ENCODE peak calls at places on chromosomes 12 and 14, in five cellular contexts. V is pancreas, H is tibial artery, W is fibroblast of lung, C is lower leg skin. A is an unnamed sample.

GRCh38 chr12:55467836-55468235 is 2.1 kb downstream of the OR6C70 start:
- DNase-seq in V (no peak), H (no peak), W (no peak), C (no peak), A (no peak)

GRCh38 chr12:96824838-96825236 is 82.2 kb upstream of the NEDD1 start:
- DNase-seq in V (no peak), H (no peak), W (no peak), C (no peak), A (no peak)

GRCh38 chr14:88439088-88439487 is 53.6 kb downstream of the SPATA7 start:
- DNase-seq in V (no peak), H (no peak), W (no peak), C (no peak), A (no peak)

GRCh38 chr14:70525691-70526090 is 9.1 kb downstream of the ADAM20 start:
- DNase-seq in V (no peak), H (no peak), W (no peak), C (no peak), A (no peak)

GRCh38 chr14:73381379-73382013 is 76.8 kb downstream of the NUMB start:
- DNase-seq in V (no peak), H (no peak), W (no peak), C (no peak), A (no peak)

GRCh38 chr14:101456246-101457159 is 104.8 kb upstream of the DIO3 start:
- DNase-seq in V (no peak), H (no peak), W (no peak), C (no peak), A (no peak)

GRCh38 chr14:22544406-22544805 is 44.6 kb downstream of the DAD1 start:
- DNase-seq in V (no peak), H (no peak), W (no peak), C (no peak), A (no peak)

GRCh38 chr12:42744539-42745156 is 155.1 kb upstream of the PRICKLE1 start:
- DNase-seq in V (no peak), H (no peak), W (peak; percentile 55), C (peak; percentile 63), A (no peak)

GRCh38 chr14:49484180-49484579 is 102.0 kb downstream of the RPS29 start:
- DNase-seq in V (no peak), H (no peak), W (no peak), C (no peak), A (no peak)

GRCh38 chr12:56839489-56840442 is 76.6 kb downstream of the HSD17B6 start:
- DNase-seq in V (no peak), H (peak; percentile 33), W (peak; percentile 11), C (peak; percentile 16), A (no peak)

GRCh38 chr12:81866081-81866480 is 106.9 kb upstream of the PPFIA2 start:
- DNase-seq in V (no peak), H (no peak), W (no peak), C (no peak), A (no peak)

GRCh38 chr12:120090211-120090610 is 26.3 kb downstream of the RAB35 start:
- DNase-seq in V (peak; percentile 27), H (no peak), W (no peak), C (no peak), A (no peak)

GRCh38 chr12:90235642-90236041 is 527.0 kb upstream of the ATP2B1 start:
- DNase-seq in V (no peak), H (no peak), W (no peak), C (peak; percentile 34), A (no peak)

GRCh38 chr12:63318933-63319332 is 167.9 kb upstream of the AVPR1A start:
- DNase-seq in V (no peak), H (no peak), W (no peak), C (no peak), A (no peak)

GRCh38 chr12:129961111-129961510 is 57.3 kb upstream of the TMEM132D start:
- DNase-seq in V (no peak), H (no peak), W (peak; percentile 23), C (no peak), A (no peak)

GRCh38 chr14:53011053-53011462 is 60.2 kb upstream of the FERMT2 start:
- DNase-seq in V (no peak), H (peak; percentile 83), W (peak; percentile 99), C (peak; percentile 80), A (no peak)

GRCh38 chr14:104307246-104307626 is 168.8 kb downstream of the KIF26A start:
- DNase-seq in V (peak; percentile 47), H (no peak), W (no peak), C (no peak), A (no peak)

GRCh38 chr14:70784886-70785285 is 24.4 kb downstream of the MAP3K9 start:
- DNase-seq in V (no peak), H (no peak), W (no peak), C (no peak), A (no peak)

GRCh38 chr12:16553457-16553856 is 52.5 kb downstream of the LMO3 start:
- DNase-seq in V (no peak), H (no peak), W (peak; percentile 48), C (no peak), A (no peak)

GRCh38 chr12:77796775-77797174 is 33.9 kb upstream of the NAV3 start:
- DNase-seq in V (no peak), H (no peak), W (peak; percentile 80), C (no peak), A (no peak)

GRCh38 chr14:53564870-53565269 is 391.8 kb downstream of the BMP4 start:
- DNase-seq in V (no peak), H (no peak), W (no peak), C (no peak), A (no peak)

GRCh38 chr14:63764103-63764502 is 36.2 kb upstream of the SGPP1 start:
- DNase-seq in V (no peak), H (no peak), W (no peak), C (no peak), A (no peak)

GRCh38 chr14:53924754-53925153 is 31.9 kb downstream of the BMP4 start:
- DNase-seq in V (no peak), H (no peak), W (peak; percentile 95), C (no peak), A (no peak)

GRCh38 chr12:131223171-131223761 is 269.6 kb downstream of the ADGRD1 start:
- DNase-seq in V (peak; percentile 27), H (no peak), W (no peak), C (no peak), A (no peak)

GRCh38 chr14:81402123-81402495 is 2.0 kb upstream of the STON2 start:
- DNase-seq in V (no peak), H (no peak), W (peak; percentile 75), C (no peak), A (no peak)

GRCh38 chr12:72602616-72603015 is 330.4 kb downstream of the TRHDE start:
- DNase-seq in V (no peak), H (no peak), W (no peak), C (no peak), A (no peak)

GRCh38 chr12:57005980-57006808 is at the start of gene ZBTB39:
- DNase-seq in V (peak; percentile 78), H (peak; percentile 29), W (peak; percentile 51), C (no peak), A (peak; percentile 78)

GRCh38 chr12:49228653-49229052 is 36.2 kb upstream of the TUBA1C start:
- DNase-seq in V (no peak), H (no peak), W (no peak), C (no peak), A (no peak)

GRCh38 chr12:49223122-49223521 is 34.2 kb upstream of the TUBA1A start:
- DNase-seq in V (no peak), H (no peak), W (no peak), C (no peak), A (no peak)

GRCh38 chr12:49227701-49228100 is 37.2 kb upstream of the TUBA1C start:
- DNase-seq in V (no peak), H (no peak), W (no peak), C (no peak), A (no peak)

GRCh38 chr12:49223590-49224369 is 34.9 kb upstream of the TUBA1A start:
- DNase-seq in V (no peak), H (no peak), W (no peak), C (no peak), A (no peak)

DNA sequence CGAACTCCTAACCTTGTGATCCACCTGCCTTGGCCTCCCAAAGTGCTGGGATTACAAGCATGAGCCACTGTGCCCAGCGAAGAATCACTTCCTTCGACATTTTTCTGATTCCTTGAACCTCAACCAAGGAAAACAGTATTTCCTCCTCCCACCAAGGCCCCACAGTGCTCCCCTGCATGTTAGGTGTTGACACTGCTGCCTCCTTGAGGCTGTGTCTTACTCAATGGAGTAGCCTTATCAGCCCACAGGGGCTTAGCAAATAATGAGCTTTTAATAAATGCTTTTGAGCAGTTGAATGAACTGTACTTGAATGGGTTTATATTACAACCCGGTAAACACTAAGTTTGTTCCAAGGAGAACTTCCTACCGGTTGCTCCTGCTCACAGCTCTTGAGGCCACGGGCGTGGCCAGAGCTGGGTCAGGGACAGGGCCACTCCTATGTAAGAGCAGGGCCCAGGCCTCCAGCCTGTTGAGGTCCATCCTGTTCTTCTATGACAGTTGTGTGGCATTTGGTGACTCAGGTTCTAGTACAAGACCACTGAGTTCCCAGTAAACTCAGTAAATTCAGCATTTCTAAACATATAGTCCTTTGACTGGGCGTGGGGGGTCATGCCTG is 36.8 kb upstream of the TUBA1A start:
- DNase-seq in V (no peak), H (no peak), W (peak; percentile 70), C (no peak), A (no peak)
- TF ChIP-seq CTCF in V (no peak), H (no peak), W (no peak), C (no peak), A (no peak)

DNA sequence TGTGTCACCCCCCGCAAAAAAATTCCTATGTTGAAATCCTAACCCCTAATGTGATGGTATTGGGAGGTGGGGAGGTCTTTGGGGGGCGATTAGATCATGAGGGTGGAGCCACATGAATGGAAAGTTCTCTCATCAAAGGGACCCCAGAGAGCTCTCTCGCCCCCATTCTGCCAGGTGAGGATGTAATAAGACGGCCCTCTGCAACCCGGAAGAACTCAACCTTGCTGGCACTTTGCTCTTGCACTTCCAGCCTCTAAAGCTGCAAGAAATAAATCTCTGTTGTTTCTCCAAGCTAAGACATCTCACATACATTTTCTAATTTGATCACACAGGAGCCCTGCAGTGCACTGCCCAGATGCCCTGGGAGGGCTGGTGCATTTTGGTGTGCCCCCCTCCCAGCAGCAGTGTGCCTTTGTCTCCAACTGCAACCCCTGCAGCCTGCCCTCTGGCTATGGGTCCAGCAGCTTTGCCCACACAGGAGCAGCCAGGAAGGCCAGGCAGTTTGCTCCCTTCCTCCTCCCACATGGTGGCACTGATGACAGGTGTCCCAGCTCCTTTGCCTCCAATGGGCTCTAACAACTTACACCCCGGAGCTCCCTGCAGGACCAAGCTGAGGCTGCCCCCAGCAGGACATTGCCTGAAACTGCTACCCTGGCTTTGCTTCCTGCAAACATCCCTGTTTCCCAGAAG is 59.3 kb downstream of the C14orf132 start:
- DNase-seq in V (no peak), H (peak; percentile 35), W (peak; percentile 53), C (no peak), A (no peak)
- TF ChIP-seq CTCF in V (peak; percentile 19), H (peak; percentile 63), W (peak; percentile 92), C (no peak), A (peak; percentile 72)

DNA sequence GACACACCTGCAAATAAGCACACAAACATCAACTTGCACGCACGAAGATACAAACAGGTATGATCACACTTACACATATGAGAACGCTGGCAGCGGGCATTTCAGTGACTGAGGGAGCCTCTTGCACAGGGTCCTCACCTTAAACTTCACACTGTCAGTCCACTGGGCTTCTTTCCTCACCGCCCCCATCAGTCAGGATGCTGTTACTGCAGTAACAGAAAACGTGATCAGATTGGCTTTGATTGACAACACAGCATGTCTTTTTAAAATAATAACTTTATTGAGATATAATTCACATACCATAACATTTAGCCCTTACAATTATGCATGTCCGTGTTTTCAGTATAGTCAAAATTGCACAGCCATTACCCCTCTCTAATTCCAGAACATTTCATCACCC is 8.2 kb downstream of the CCDC197 start:
- DNase-seq in V (no peak), H (no peak), W (no peak), C (no peak), A (no peak)
- TF ChIP-seq CTCF in V (no peak), H (peak; percentile 25), W (peak; percentile 31), C (no peak), A (peak; percentile 66)

GRCh38 chr14:35046048-35046750 is at the start of gene FAM177A1:
- DNase-seq in V (peak; percentile 99), H (peak; percentile 97), W (peak; percentile 97), C (peak; percentile 97), A (peak; percentile 98)
- TF ChIP-seq CTCF in V (no peak), H (no peak), W (no peak), C (no peak), A (peak; percentile 22)